ENCODE peak calls at places on chromosomes 3 and 15, in seven cellular contexts. X is PC-3, W is brain microvascular endothelial cell, A is heart right ventricle, I is AG04450, V is dorsolateral prefrontal cortex, Y is fibroblast of mammary gland. U is an unnamed sample.

GRCh38 chr3:124407260-124407659 is 323.0 kb upstream of the UMPS start:
- DNase-seq in X (peak; percentile 58), W (peak; percentile 44), A (no peak), I (peak; percentile 39), V (no peak), Y (no peak), U (no peak)

GRCh38 chr15:65832549-65833364 is 36.5 kb upstream of the RAB11A start:
- DNase-seq in X (peak; percentile 97), W (peak; percentile 94), A (peak; percentile 74), I (peak; percentile 41), V (peak; percentile 41), Y (peak; percentile 97), U (peak; percentile 71)

GRCh38 chr15:52180196-52180835 is 10.9 kb downstream of the GNB5 start:
- DNase-seq in X (no peak), W (no peak), A (no peak), I (no peak), V (no peak), Y (no peak), U (peak; percentile 57)

GRCh38 chr3:157066335-157067071 is 93.4 kb downstream of the CCNL1 start:
- DNase-seq in X (peak; percentile 61), W (no peak), A (no peak), I (peak; percentile 81), V (peak; percentile 50), Y (peak; percentile 97), U (no peak)

GRCh38 chr3:119945286-119945685 is 149.0 kb downstream of the GSK3B start:
- DNase-seq in X (no peak), W (no peak), A (no peak), I (no peak), V (no peak), Y (no peak), U (no peak)

GRCh38 chr3:194532591-194532990 is 45.8 kb upstream of the ATP13A3 start:
- DNase-seq in X (no peak), W (no peak), A (no peak), I (no peak), V (no peak), Y (peak; percentile 75), U (no peak)

GRCh38 chr3:53051929-53052328 is 6.1 kb upstream of the SFMBT1 start:
- DNase-seq in X (no peak), W (no peak), A (no peak), I (no peak), V (no peak), Y (no peak), U (no peak)

GRCh38 chr3:49716691-49717538 is 2.6 kb downstream of the AMIGO3 start:
- DNase-seq in X (no peak), W (no peak), A (no peak), I (no peak), V (no peak), Y (no peak), U (no peak)

GRCh38 chr15:44654858-44655257 is 8.6 kb downstream of the SPG11 start:
- DNase-seq in X (no peak), W (no peak), A (no peak), I (no peak), V (no peak), Y (peak; percentile 81), U (no peak)

GRCh38 chr3:71614869-71615268 is 31.3 kb upstream of the FOXP1 start:
- DNase-seq in X (no peak), W (no peak), A (no peak), I (no peak), V (no peak), Y (no peak), U (no peak)

GRCh38 chr15:40420071-40420713 is 14.6 kb downstream of the IVD start:
- DNase-seq in X (no peak), W (no peak), A (no peak), I (no peak), V (no peak), Y (no peak), U (no peak)

GRCh38 chr15:50854594-50855490 is 53.6 kb upstream of the AP4E1 start:
- DNase-seq in X (no peak), W (no peak), A (no peak), I (no peak), V (no peak), Y (no peak), U (peak; percentile 76)

GRCh38 chr3:13021141-13021933 is 51.9 kb downstream of the IQSEC1 start:
- DNase-seq in X (no peak), W (no peak), A (peak; percentile 57), I (no peak), V (no peak), Y (peak; percentile 45), U (peak; percentile 58)

GRCh38 chr3:11517601-11518000 is 126.1 kb downstream of the VGLL4 start:
- DNase-seq in X (no peak), W (no peak), A (no peak), I (no peak), V (no peak), Y (no peak), U (no peak)

GRCh38 chr3:171606151-171606751 is 146.0 kb upstream of the TNIK start:
- DNase-seq in X (no peak), W (peak; percentile 45), A (no peak), I (no peak), V (no peak), Y (peak; percentile 36), U (no peak)

GRCh38 chr3:25902586-25902985 is 112.7 kb downstream of the OXSM start:
- DNase-seq in X (no peak), W (no peak), A (no peak), I (no peak), V (no peak), Y (no peak), U (no peak)

GRCh38 chr3:16801223-16801622 is 83.5 kb upstream of the PLCL2 start:
- DNase-seq in X (no peak), W (no peak), A (no peak), I (no peak), V (no peak), Y (no peak), U (peak; percentile 21)

GRCh38 chr3:106341090-106341489 is 472.3 kb upstream of the CBLB start:
- DNase-seq in X (no peak), W (no peak), A (no peak), I (no peak), V (no peak), Y (peak; percentile 14), U (no peak)

GRCh38 chr15:80854104-80854503 is 74.9 kb downstream of the CEMIP start:
- DNase-seq in X (no peak), W (no peak), A (no peak), I (no peak), V (no peak), Y (no peak), U (no peak)

GRCh38 chr3:112627419-112627818 is 13.5 kb downstream of the CCDC80 start:
- DNase-seq in X (no peak), W (no peak), A (no peak), I (no peak), V (no peak), Y (no peak), U (no peak)

GRCh38 chr15:80455668-80456442 is 51.7 kb downstream of the ARNT2 start:
- DNase-seq in X (peak; percentile 85), W (peak; percentile 86), A (peak; percentile 33), I (peak; percentile 93), V (no peak), Y (peak; percentile 89), U (peak; percentile 80)

GRCh38 chr15:81987628-81988027 is 58.2 kb downstream of the MEX3B start:
- DNase-seq in X (no peak), W (no peak), A (no peak), I (no peak), V (no peak), Y (no peak), U (no peak)

GRCh38 chr3:114214542-114215341 is 22.6 kb downstream of the ZNF80 start:
- DNase-seq in X (no peak), W (no peak), A (no peak), I (no peak), V (no peak), Y (no peak), U (peak; percentile 57)
- H3K4me3 ChIP-seq in X (no peak overlapping the region), W (peak overlapping the region; percentile 34), A (no peak overlapping the region), I (peak overlapping the region; percentile 37), V (peak overlapping the region; percentile 41), Y (peak overlapping the region; percentile 25), U (peak overlapping the region; percentile 60)

DNA sequence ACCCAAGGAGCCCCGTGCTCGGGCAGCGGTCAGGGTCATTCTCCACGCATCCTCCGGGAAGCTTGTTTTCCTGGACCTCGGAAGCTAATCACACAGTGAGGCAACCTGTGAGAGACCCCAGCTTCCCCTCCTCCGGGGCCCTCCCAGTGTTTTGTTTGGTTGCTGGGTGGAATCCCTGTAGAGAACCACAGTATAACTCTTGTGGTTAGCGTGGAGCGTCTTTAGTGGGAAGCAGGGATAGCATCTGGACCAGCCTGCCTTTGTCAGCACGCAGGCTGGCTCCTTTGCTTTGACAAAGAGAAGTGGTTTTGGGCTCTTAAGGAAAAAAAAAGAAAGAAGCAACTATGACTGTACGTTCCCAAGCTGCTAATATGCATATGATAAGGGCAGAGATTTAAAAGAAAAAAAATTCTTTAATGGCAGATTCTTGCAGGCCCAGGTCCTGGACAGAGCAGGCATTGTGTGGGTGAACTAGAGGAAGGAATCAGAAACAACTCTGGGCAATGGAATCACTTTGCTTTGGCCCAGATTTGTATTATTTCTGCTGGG is 340.8 kb upstream of the CTDSPL start:
- DNase-seq in X (no peak), W (no peak), A (no peak), I (no peak), V (no peak), Y (no peak), U (no peak)
- TF ChIP-seq CTCF in X (no peak), W (no peak), A (no peak), I (no peak), V (no peak), Y (no peak), U (no peak)

GRCh38 chr3:66475386-66476020 is 25.3 kb downstream of the LRIG1 start:
- DNase-seq in X (no peak), W (no peak), A (no peak), I (no peak), V (no peak), Y (no peak), U (no peak)
- H3K4me3 ChIP-seq in X (no peak overlapping the region), W (no peak overlapping the region), A (no peak overlapping the region), I (no peak overlapping the region), V (no peak overlapping the region), Y (no peak overlapping the region), U (no peak overlapping the region)

DNA sequence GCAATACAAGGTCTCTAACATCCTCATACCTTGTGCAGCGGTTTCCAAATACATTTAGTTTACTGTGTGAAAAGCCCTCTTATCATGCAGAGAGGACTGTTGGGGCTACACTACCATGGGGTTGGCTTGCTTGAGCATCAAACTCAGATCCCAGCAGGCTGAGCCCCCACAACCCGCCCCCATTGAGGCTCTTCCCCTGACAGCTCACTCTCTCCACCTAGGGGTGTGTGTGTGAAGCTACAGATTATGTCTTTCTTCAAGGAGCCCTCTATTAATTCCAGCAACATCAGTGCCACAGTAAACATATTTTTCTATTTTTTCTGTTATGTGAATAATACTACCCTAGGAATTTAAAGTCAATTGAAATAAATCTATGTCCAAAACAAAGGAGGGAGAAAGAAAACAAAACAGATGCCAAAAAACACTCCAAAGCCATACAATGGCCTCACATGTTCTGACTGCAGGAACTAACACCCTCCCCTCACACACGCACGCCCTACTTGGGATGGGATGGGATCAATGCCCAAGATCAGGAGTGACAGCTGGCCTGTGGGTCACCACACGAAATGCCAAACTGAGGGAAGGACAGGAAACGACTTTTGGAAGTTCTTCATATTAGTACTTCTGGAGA is 14.7 kb downstream of the TM4SF4 start:
- DNase-seq in X (peak; percentile 41), W (no peak), A (no peak), I (no peak), V (no peak), Y (no peak), U (peak; percentile 19)
- TF ChIP-seq CTCF in X (peak; percentile 91), W (peak; percentile 85), A (peak; percentile 41), I (peak; percentile 66), V (peak; percentile 41), Y (peak; percentile 68), U (peak; percentile 52)

GRCh38 chr3:31959951-31960792 is 20.9 kb downstream of the OSBPL10 start:
- DNase-seq in X (no peak), W (no peak), A (no peak), I (no peak), V (no peak), Y (no peak), U (no peak)
- H3K4me3 ChIP-seq in X (no peak overlapping the region), W (peak overlapping the region; percentile 6), A (peak overlapping the region; percentile 9), I (peak overlapping the region; percentile 50), V (peak overlapping the region; percentile 48), Y (peak overlapping the region; percentile 29), U (no peak overlapping the region)

U was measured in GM12865.